ENCODE peak calls at places on chromosomes 6 and 20, in five cellular contexts. O is keratinocyte; M is Peyer's patch; L is CD8-positive, alpha-beta memory T cell; V is heart left ventricle. R is an unnamed sample. For H3K36me3, the result is how much of the 10 kb centered on the place peaks cover.

GRCh38 chr6:109891924-109892323 is 86.2 kb upstream of the GPR6 start:
- DNase-seq in M (no peak), L (no peak), V (peak), O (no peak), R (no peak)

GRCh38 chr6:41073203-41073967 is 611 bp downstream of the NFYA start:
- DNase-seq in V (peak), L (peak), O (no peak), M (peak), R (peak)

GRCh38 chr20:53346266-53346665 is 247.4 kb downstream of the ZNF217 start:
- DNase-seq in V (no peak), L (no peak), O (no peak), M (no peak), R (no peak)

GRCh38 chr20:17657079-17657825 is 24.8 kb downstream of the RRBP1 start:
- DNase-seq in V (no peak), O (no peak), M (no peak), L (no peak), R (no peak)

GRCh38 chr20:50916257-50916656 is 15.0 kb downstream of the ADNP start:
- DNase-seq in V (no peak), M (no peak), O (peak), L (no peak), R (peak)

GRCh38 chr6:96015791-96016776 is at the start of gene FUT9:
- DNase-seq in V (no peak), M (no peak), L (no peak), O (no peak), R (peak)

GRCh38 chr20:20369353-20370086 is 1.6 kb downstream of the INSM1 start:
- DNase-seq in M (no peak), O (no peak), L (no peak), V (no peak), R (no peak)

GRCh38 chr6:166312832-166313231 is 4.6 kb upstream of the PRR18 start:
- DNase-seq in O (no peak), V (no peak), L (no peak), M (no peak), R (no peak)

GRCh38 chr6:129929433-129929832 is 68.3 kb upstream of the TMEM244 start:
- DNase-seq in M (no peak), L (no peak), V (no peak), O (peak), R (no peak)

GRCh38 chr20:57167971-57168693 is 98.3 kb downstream of the BMP7 start:
- DNase-seq in M (no peak), V (peak), O (no peak), L (no peak), R (no peak)

GRCh38 chr6:130557481-130558112 is 191.8 kb downstream of the TMEM200A start:
- DNase-seq in L (no peak), O (no peak), V (no peak), M (no peak), R (no peak)

GRCh38 chr20:63979549-63980316 is at the start of gene SAMD10:
- DNase-seq in L (peak), V (peak), O (no peak), M (peak), R (no peak)

GRCh38 chr6:125859691-125860210 is 69.0 kb downstream of the NCOA7 start:
- DNase-seq in V (no peak), M (no peak), L (no peak), O (no peak), R (no peak)

GRCh38 chr6:83250235-83250634 is 57.1 kb downstream of the RWDD2A start:
- DNase-seq in O (no peak), L (no peak), V (no peak), M (no peak), R (no peak)

GRCh38 chr6:27582928-27583725 is 110.2 kb upstream of the ZNF184 start:
- DNase-seq in O (no peak), M (no peak), V (no peak), L (no peak), R (no peak)

GRCh38 chr20:13671500-13672288 is 33.0 kb upstream of the TASP1 start:
- DNase-seq in M (no peak), L (no peak), O (no peak), V (peak), R (no peak)

GRCh38 chr20:40583195-40583594 is 105.8 kb downstream of the MAFB start:
- DNase-seq in M (no peak), L (no peak), O (no peak), V (peak), R (no peak)

GRCh38 chr6:139064981-139065665 is 36.6 kb downstream of the ABRACL start:
- DNase-seq in L (no peak), M (no peak), V (no peak), O (no peak), R (no peak)

GRCh38 chr20:12554416-12554815 is 454.4 kb upstream of the SPTLC3 start:
- DNase-seq in O (peak), M (no peak), L (no peak), V (no peak), R (no peak)

GRCh38 chr20:63453029-63453523 is 19.4 kb downstream of the KCNQ2 start:
- DNase-seq in O (no peak), V (no peak), M (no peak), L (no peak), R (no peak)

GRCh38 chr6:18958146-18958545 is 571.0 kb downstream of the RNF144B start:
- DNase-seq in O (no peak), M (no peak), L (no peak), V (no peak), R (no peak)

GRCh38 chr6:97665410-97665809 is 382.4 kb upstream of the MMS22L start:
- DNase-seq in L (no peak), V (no peak), M (no peak), O (no peak), R (no peak)

GRCh38 chr6:112337209-112337638 is 9.9 kb upstream of the RFPL4B start:
- DNase-seq in O (no peak), M (no peak), V (peak), L (no peak), R (peak)

GRCh38 chr20:47008842-47009518 is 114.3 kb downstream of the EYA2 start:
- DNase-seq in O (no peak), M (no peak), L (no peak), V (no peak), R (no peak)

GRCh38 chr20:20710847-20711315 is 1.6 kb downstream of the RALGAPA2 start:
- DNase-seq in M (no peak), L (peak), O (no peak), V (no peak), R (peak)

GRCh38 chr6:1904494-1904854 is 294.8 kb downstream of the FOXC1 start:
- DNase-seq in V (no peak), M (no peak), L (no peak), O (no peak), R (no peak)
- H3K4me3 ChIP-seq in V (no peak), M (no peak), L (no peak), O (no peak), R (no peak)

DNA sequence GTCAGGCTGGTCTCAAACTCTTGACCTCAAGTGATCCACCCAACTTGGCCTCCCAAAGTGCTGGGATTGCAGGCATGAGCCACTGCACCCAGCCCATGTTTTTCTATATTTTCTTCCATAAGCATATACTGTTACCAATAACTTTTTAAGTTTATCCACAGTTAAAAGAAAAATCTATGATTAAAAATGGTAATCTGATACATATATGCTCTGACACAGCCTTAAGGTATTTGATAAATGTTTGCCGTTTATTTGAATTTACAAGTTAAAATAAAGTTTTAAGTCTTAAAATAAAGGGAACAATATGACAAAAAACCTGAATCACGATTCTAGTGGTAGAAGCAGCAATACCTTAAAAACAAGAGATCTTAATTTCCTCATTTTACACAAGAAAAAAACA is 5.2 kb downstream of the STK38 start:
- DNase-seq in V (no peak), O (no peak), M (no peak), L (no peak), R (no peak)
- H3K36me3 ChIP-seq in V (under half), O (under half), M (under half), L (under half), R (under half)

GRCh38 chr20:1805161-1805581 is 90.0 kb upstream of the SIRPA start:
- DNase-seq in L (no peak), V (no peak), M (peak), O (peak), R (no peak)

GRCh38 chr20:1803216-1804128 is 91.7 kb upstream of the SIRPA start:
- DNase-seq in M (peak), O (no peak), V (peak), L (no peak), R (no peak)

GRCh38 chr20:1802385-1803215 is 92.6 kb upstream of the SIRPA start:
- DNase-seq in L (peak), O (no peak), M (peak), V (peak), R (no peak)

GRCh38 chr20:1804554-1804956 is 90.7 kb upstream of the SIRPA start:
- DNase-seq in L (no peak), O (no peak), V (no peak), M (peak), R (no peak)

DNA sequence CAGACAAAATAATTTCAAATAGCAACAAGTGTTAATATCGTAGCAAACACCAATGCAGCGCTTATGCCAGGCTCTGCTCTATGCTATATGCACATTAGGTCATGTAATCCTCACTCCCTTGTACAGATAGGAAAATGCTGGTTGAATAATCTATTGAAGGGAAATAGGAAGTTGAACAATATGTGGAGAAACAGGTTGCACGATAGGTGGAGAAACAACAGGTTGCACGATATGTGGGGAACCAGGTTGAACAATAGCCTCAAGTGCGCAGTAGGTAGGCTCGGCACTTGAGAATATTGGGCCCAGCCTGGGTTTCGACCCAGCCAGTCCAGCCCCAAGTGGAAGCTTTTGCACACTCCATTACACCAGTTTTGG is 91.1 kb upstream of the SIRPA start:
- DNase-seq in O (no peak), V (no peak), L (no peak), M (peak), R (no peak)
- H3K4me3 ChIP-seq in O (peak), V (peak), L (no peak), M (no peak), R (no peak)

GRCh38 chr6:149771185-149771584 is 21.6 kb downstream of the PCMT1 start:
- DNase-seq in M (no peak), L (no peak), O (no peak), V (no peak), R (no peak)

GRCh38 chr6:149777624-149778023 is 28.1 kb downstream of the PCMT1 start:
- DNase-seq in M (no peak), V (no peak), O (no peak), L (no peak), R (no peak)

GRCh38 chr6:149766156-149766768 is 16.7 kb downstream of the PCMT1 start:
- DNase-seq in M (no peak), O (no peak), L (no peak), V (no peak), R (no peak)

GRCh38 chr6:149769676-149770075 is 20.1 kb downstream of the PCMT1 start:
- DNase-seq in M (no peak), L (no peak), O (no peak), V (no peak), R (no peak)

DNA sequence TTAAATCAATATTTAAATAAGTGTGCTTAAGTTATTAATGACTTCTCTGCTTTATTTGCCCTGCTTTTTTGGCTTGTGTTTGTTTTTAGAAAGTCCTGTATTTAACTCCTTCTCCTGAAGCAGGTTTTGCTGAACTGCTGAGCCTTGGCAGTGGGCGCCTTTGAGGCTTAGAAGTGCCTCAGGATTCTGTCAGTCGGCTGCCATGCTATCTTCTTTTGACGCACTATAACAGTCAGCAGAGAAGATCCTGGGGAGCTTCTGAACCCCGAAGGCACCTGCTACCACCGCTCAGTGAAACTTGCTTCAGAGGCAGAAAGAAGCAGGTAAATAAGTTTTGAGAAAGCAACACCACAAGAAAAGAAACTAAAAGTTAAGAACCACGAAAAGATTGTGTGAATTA is 22.4 kb downstream of the PCMT1 start:
- DNase-seq in M (no peak), O (no peak), V (no peak), L (no peak), R (no peak)
- H3K36me3 ChIP-seq in M (under half), O (under half), V (half or more), L (under half), R (under half)

DNA sequence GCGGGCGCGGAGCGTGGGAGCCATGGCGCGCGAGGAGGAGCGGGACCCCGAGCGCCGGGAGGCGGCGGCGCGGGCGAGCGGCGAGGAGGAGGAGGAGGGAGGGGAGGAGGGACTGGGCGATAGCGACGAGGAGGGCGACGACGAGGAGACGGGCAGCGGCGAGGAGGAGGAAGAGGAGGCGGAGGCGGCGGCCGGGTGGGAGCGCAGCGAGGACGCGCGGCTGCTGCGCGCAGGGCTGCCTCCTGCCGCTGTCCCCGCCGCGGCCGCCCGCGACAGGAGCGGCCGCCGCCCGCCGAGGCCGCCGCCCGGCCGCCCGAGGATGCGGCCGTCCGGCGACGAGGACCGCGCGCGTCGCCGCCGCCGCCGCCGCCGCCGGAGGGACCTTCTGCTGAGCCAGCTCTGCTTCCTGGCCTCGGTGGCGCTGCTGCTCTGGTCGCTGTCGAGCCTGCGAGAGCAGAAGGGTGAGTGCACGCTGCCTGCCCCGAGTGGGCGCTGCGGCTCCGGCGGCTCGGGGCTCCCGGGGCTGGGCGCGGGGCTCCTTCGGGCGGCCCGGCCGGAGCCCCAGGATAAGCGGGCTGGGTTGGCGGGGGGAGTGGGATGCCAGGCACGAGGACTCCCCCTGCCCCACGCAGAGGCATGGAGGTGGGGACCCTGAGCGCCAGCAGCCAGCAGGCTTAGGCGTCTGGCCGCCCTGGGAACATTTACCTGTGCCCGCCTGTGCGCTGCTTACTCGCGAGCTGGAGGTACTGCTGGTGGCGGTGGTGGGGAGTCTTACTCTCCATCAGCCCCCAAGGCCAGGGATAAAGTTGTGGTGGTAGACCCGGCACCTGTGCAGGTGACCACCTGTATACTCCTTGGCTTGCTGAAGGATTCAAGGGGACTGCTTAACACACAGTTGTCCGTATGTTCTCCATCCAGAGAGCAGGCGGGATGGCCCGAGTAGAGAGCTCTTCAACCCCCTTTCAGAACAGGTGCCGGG is at the start of gene SLC24A3:
- DNase-seq in M (no peak), V (peak), L (no peak), O (no peak), R (peak)
- H3K4me3 ChIP-seq in M (peak), V (peak), L (no peak), O (peak), R (peak)

GRCh38 chr6:131586544-131586943 is 13.5 kb downstream of the ARG1 start:
- DNase-seq in L (no peak), M (no peak), O (no peak), V (no peak), R (no peak)
- H3K36me3 ChIP-seq in L (half or more), M (under half), O (under half), V (half or more), R (under half)

GRCh38 chr6:156844089-156844488 is 66.9 kb downstream of the ARID1B start:
- DNase-seq in L (no peak), M (no peak), O (no peak), V (no peak), R (no peak)

GRCh38 chr6:156846845-156847599 is 69.8 kb downstream of the ARID1B start:
- DNase-seq in O (no peak), L (no peak), V (no peak), M (no peak), R (no peak)

GRCh38 chr6:156842598-156843250 is 65.5 kb downstream of the ARID1B start:
- DNase-seq in O (no peak), L (no peak), V (no peak), M (no peak), R (no peak)

GRCh38 chr6:156848123-156848522 is 70.9 kb downstream of the ARID1B start:
- DNase-seq in V (peak), L (no peak), M (no peak), O (no peak), R (no peak)

GRCh38 chr6:156845447-156845846 is 68.3 kb downstream of the ARID1B start:
- DNase-seq in V (no peak), O (no peak), L (no peak), M (no peak), R (no peak)
- H3K4me3 ChIP-seq in V (no peak), O (no peak), L (no peak), M (no peak), R (no peak)

GRCh38 chr20:34099675-34100074 is 12.4 kb downstream of the EIF2S2 start:
- DNase-seq in M (no peak), O (no peak), V (no peak), L (no peak), R (no peak)
- H3K36me3 ChIP-seq in M (under half), O (under half), V (half or more), L (half or more), R (under half)

GRCh38 chr6:20404641-20405032 is 3.0 kb downstream of the E2F3 start:
- DNase-seq in M (peak), O (peak), L (peak), V (peak), R (peak)
- H3K4me3 ChIP-seq in M (peak), O (peak), L (peak), V (peak), R (peak)

R was measured in kidney epithelial cell.